ENCODE peak calls at places on chromosome 1, in four cellular contexts. Q, E, U and O are unnamed samples.
A peak's percentile ranks its signal among the peaks of the same experiment; 100 is the strongest.

GRCh38 chr1:148318123-148318899 is 164.8 kb downstream of the PPIAL4G start:
- DNase-seq in Q (peak; percentile 33), E (no peak), U (peak; percentile 1), O (no peak)

GRCh38 chr1:231629132-231629531 is 2.5 kb downstream of the DISC1 start:
- DNase-seq in Q (peak; percentile 54), E (no peak), U (no peak), O (no peak)

GRCh38 chr1:6440198-6441126 is 15.9 kb downstream of the ESPN start:
- DNase-seq in Q (no peak), E (no peak), U (peak; percentile 48), O (peak; percentile 51)

GRCh38 chr1:26838474-26839338 is 12.2 kb downstream of the ZDHHC18 start:
- DNase-seq in Q (no peak), E (no peak), U (no peak), O (no peak)

GRCh38 chr1:224338150-224338838 is 8.3 kb upstream of the NVL start:
- DNase-seq in Q (no peak), E (no peak), U (no peak), O (no peak)

GRCh38 chr1:202076050-202076511 is 46.6 kb upstream of the GPR37L1 start:
- DNase-seq in Q (no peak), E (no peak), U (no peak), O (no peak)

GRCh38 chr1:1177452-1178206 is 3.9 kb downstream of the TTLL10 start:
- DNase-seq in Q (peak; percentile 13), E (no peak), U (no peak), O (no peak)

GRCh38 chr1:165290143-165290542 is 66.4 kb downstream of the LMX1A start:
- DNase-seq in Q (no peak), E (no peak), U (no peak), O (no peak)

GRCh38 chr1:59045137-59045536 is 251.8 kb upstream of the FGGY start:
- DNase-seq in Q (no peak), E (no peak), U (no peak), O (no peak)

GRCh38 chr1:224427346-224427745 is 7.3 kb downstream of the WDR26 start:
- DNase-seq in Q (no peak), E (no peak), U (peak; percentile 83), O (no peak)

GRCh38 chr1:6330410-6330827 is 63.1 kb downstream of the ACOT7 start:
- DNase-seq in Q (no peak), E (no peak), U (peak; percentile 43), O (no peak)

DNA sequence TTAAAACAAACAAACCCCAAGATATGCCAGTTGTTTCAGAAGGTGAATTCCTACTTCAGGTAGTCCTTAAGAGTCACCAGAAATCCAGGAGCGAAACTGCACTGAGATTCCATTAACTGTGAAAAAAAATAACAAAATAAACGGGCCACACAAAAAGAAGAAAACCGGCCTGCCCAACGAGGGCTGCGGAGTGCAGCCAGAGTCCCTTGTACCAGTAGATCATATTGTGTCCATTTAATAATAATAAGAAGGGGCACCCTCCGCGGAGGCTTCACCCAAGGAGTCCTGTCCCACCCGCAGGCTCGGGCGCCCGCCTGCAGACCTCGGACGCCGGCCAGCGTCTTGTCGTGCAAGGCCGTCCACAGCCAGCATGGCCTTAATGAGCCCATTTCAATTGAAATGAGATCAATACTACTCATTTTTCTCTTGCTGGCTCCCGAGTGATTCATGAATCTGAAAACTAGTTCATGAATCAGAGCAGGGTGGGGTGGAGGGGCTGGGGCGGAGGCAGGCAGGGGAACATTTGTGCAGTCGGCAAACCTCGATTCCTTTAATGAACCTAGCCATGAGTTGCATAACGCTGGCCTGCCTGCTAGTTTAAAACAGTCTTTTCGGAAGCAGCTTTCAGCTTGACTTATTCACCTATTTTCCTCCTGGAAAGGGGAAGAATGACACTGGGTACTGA is 113.1 kb upstream of the IRF2BP2 start:
- DNase-seq in Q (peak; percentile 79), E (peak; percentile 43), U (peak; percentile 93), O (no peak)
- H3K4me3 ChIP-seq in Q (no peak overlapping the region), E (peak overlapping the region; percentile 20), U (peak overlapping the region; percentile 72), O (no peak overlapping the region)

DNA sequence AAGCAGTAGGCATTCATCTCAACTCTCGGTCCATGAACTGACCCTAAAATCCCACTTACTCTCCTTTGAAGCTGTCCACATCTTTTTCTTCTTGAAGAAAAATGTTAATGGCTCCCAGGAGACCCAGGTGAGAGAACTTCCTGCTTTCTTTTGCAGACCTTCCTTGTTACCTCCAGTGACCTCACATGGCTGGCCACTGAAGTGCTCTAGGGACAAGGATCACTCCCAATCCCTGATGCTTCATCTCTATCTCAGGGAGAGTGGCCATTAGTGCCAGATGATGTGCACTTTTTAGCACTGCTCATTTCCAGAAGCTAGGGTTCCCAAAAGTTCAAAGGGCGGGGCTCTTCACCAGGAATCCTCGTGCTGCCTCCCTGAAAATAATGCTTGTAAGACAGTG is 16.2 kb downstream of the PLXNA2 start:
- DNase-seq in Q (no peak), E (no peak), U (no peak), O (no peak)
- H3K4me1 ChIP-seq in Q (peaks cover 77% of the 10 kb centered on the region), E (no peaks in the 10 kb centered on the region), U (peaks cover 21% of the 10 kb centered on the region), O (no peaks in the 10 kb centered on the region)

GRCh38 chr1:21291964-21292363 is 1.7 kb upstream of the ECE1 start:
- DNase-seq in Q (no peak), E (no peak), U (no peak), O (no peak)
- H3K4me3 ChIP-seq in Q (no peak overlapping the region), E (no peak overlapping the region), U (no peak overlapping the region), O (no peak overlapping the region)

DNA sequence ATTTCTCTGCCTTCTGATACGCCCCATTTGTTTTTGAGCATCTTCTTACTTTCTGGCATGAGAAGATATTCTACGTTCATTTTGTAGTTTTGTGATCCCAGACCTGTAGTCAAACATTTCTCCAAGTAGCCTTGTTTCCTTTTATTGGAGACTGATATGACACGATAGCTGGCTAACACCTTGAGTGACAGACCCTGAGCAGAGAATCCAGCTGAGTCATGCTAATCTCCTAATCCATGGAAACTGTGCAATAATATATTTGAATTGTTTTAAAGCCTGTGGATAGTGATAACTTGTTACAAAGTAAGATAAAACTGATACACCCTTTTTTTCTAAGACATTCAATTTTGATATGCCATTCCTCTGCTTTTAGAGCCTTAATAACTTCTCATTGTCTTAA is 1.2 kb upstream of the IFI44L start:
- DNase-seq in Q (no peak), E (no peak), U (peak; percentile 27), O (no peak)
- H3K4me1 ChIP-seq in Q (no peaks in the 10 kb centered on the region), E (peaks cover 3% of the 10 kb centered on the region), U (peaks cover 20% of the 10 kb centered on the region), O (no peaks in the 10 kb centered on the region)

GRCh38 chr1:176552217-176552974 is 89.4 kb downstream of the PAPPA2 start:
- DNase-seq in Q (no peak), E (no peak), U (peak; percentile 37), O (no peak)
- H3K4me3 ChIP-seq in Q (no peak overlapping the region), E (no peak overlapping the region), U (no peak overlapping the region), O (no peak overlapping the region)

DNA sequence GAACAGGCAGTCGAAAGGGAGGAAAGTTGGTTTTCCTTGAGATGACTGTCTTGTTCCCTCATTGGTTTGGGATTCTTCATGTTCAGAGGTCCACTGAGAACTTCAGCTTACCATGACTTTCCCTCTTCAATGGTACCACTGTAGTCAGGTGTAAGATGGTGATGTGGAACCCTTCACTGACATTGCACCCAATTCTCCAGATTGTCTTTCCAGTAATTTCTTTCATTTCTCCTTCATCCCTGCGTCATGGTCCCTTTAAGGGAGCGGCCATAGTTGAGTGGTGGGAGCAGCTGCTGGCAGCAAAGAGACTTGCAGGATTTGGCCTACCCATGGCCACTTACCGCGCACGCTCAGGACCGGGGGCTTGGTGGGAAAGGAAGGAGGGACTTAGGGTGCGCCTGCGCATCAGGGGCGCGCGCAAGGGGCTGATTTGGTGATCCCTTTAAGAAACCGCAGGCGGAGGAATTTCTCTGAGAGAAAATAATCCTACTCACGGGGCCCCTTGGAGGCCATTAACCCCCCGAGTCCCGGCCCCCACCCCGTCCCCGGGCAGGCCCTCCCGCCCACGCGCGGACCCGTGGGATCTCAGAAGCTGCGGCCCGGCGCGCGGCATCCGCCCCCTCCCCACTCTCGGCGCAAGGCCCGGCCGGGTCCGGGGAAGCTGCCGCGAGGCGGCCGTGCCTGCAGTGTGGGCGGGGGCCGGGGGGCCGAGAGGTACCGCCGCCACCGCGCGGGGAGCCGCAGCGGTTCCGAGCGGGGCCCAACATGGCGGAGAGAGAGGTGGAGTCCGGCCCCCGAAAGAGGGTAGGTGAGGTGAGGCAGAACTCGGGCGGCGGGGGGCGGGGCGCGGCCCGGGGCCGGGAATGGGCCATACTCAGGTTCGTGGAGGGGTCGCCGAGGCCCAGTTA is at the start of gene ZMYM4:
- DNase-seq in Q (peak; percentile 97), E (peak; percentile 90), U (peak; percentile 99), O (peak; percentile 96)
- H3K4me1 ChIP-seq in Q (peaks cover 16% of the 10 kb centered on the region), E (peaks cover 24% of the 10 kb centered on the region), U (peaks cover 27% of the 10 kb centered on the region), O (peaks cover 10% of the 10 kb centered on the region)

GRCh38 chr1:71882241-71883036 is 399.9 kb downstream of the NEGR1 start:
- DNase-seq in Q (no peak), E (no peak), U (no peak), O (no peak)

GRCh38 chr1:71881611-71882010 is 400.7 kb downstream of the NEGR1 start:
- DNase-seq in Q (no peak), E (no peak), U (peak; percentile 38), O (no peak)
- H3K4me3 ChIP-seq in Q (no peak overlapping the region), E (no peak overlapping the region), U (no peak overlapping the region), O (no peak overlapping the region)

GRCh38 chr1:8418301-8418700 is 100.4 kb downstream of the SLC45A1 start:
- DNase-seq in Q (no peak), E (no peak), U (no peak), O (no peak)
- H3K4me1 ChIP-seq in Q (peaks cover 80% of the 10 kb centered on the region), E (peaks cover 29% of the 10 kb centered on the region), U (peaks cover 52% of the 10 kb centered on the region), O (peaks cover 25% of the 10 kb centered on the region)

GRCh38 chr1:235954306-235955283 is 87.9 kb upstream of the LYST start:
- DNase-seq in Q (no peak), E (no peak), U (no peak), O (no peak)
- H3K4me3 ChIP-seq in Q (no peak overlapping the region), E (no peak overlapping the region), U (no peak overlapping the region), O (no peak overlapping the region)

GRCh38 chr1:119771770-119772169 is 3.1 kb upstream of the HMGCS2 start:
- DNase-seq in Q (no peak), E (no peak), U (peak; percentile 67), O (no peak)

GRCh38 chr1:119767486-119767885 is 1.2 kb downstream of the HMGCS2 start:
- DNase-seq in Q (no peak), E (no peak), U (no peak), O (no peak)

GRCh38 chr1:119766374-119766794 is 2.3 kb downstream of the HMGCS2 start:
- DNase-seq in Q (no peak), E (no peak), U (no peak), O (no peak)

GRCh38 chr1:119771016-119771415 is 2.3 kb upstream of the HMGCS2 start:
- DNase-seq in Q (peak; percentile 41), E (no peak), U (no peak), O (no peak)

DNA sequence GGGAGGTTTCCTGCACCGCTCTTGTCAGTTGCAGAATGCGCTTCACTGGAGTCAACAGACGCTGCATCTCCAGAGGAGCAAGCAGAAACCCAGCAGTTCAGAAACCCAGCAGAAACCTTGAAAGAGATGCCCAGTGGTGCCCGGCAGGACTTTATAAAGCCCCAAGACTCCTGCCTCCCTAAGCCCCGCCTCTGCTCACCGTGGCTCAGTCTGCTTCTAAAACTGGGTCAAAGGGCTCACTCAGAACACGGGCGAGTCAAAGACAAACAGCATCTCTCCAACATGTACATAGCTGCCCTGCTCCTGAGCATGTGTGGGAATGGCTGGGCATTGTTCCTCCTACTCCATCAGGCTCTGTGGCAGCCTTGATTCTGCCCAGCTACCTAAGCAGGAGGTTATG is at the start of gene HMGCS2:
- DNase-seq in Q (peak; percentile 48), E (no peak), U (no peak), O (no peak)
- H3K4me1 ChIP-seq in Q (peaks cover 12% of the 10 kb centered on the region), E (peaks cover 8% of the 10 kb centered on the region), U (peaks cover 28% of the 10 kb centered on the region), O (peaks cover 17% of the 10 kb centered on the region)